ENCODE peak calls at places on chromosomes 7 and 10, in nine cellular contexts. K is MM.1S; U is NB4; T is GM04504; I is H9; C is stimulated activated CD4-positive, alpha-beta T cell treated with anti-CD3 and anti-CD28 coated beads, Interleukin-4, amount 100 ng/mL, for 4 hours; Y is breast epithelium; E is activated effector memory CD4-positive, alpha-beta T cell treated with anti-CD3 and anti-CD28 coated beads, Interleukin-2, amount 50 U/mL, for 16 hours; X is HuH-7.5. Q is an unnamed sample.

GRCh38 chr10:132482090-132482489 is 55.5 kb upstream of the INPP5A start:
- DNase-seq in C (no peak), U (peak), Y (peak), X (peak), E (no peak), K (no peak), T (peak), I (no peak), Q (no peak)

GRCh38 chr10:30637881-30638467 is 8.4 kb upstream of the LYZL2 start:
- DNase-seq in X (peak), Y (no peak), C (no peak), K (no peak), U (peak), T (peak), E (no peak), I (no peak), Q (peak)

GRCh38 chr10:93160140-93160539 is 86.4 kb downstream of the CYP26A1 start:
- DNase-seq in E (no peak), X (no peak), K (no peak), I (no peak), C (no peak), U (no peak), T (no peak), Y (no peak), Q (no peak)

GRCh38 chr10:34061846-34062245 is 727.4 kb upstream of the NRP1 start:
- DNase-seq in Y (no peak), X (no peak), T (no peak), U (no peak), C (no peak), I (no peak), E (no peak), K (no peak), Q (no peak)

GRCh38 chr10:70692043-70692603 is 19.8 kb downstream of the ADAMTS14 start:
- DNase-seq in X (no peak), I (no peak), C (no peak), Y (no peak), E (no peak), K (no peak), T (no peak), U (no peak), Q (no peak)

GRCh38 chr7:19051767-19052375 is 65.6 kb downstream of the TWIST1 start:
- DNase-seq in E (peak), I (no peak), C (no peak), U (peak), X (peak), T (no peak), K (peak), Y (no peak), Q (no peak)

GRCh38 chr7:4202954-4203353 is 479.1 kb upstream of the FOXK1 start:
- DNase-seq in U (no peak), C (no peak), T (no peak), Y (no peak), E (no peak), X (no peak), K (no peak), I (no peak), Q (no peak)

GRCh38 chr7:103811997-103812396 is 177.5 kb downstream of the RELN start:
- DNase-seq in C (no peak), E (no peak), T (no peak), X (no peak), U (no peak), Y (no peak), I (no peak), K (peak), Q (no peak)

GRCh38 chr7:155714702-155715101 is 70.2 kb downstream of the RBM33 start:
- DNase-seq in I (no peak), Y (no peak), E (no peak), K (no peak), C (no peak), X (no peak), T (no peak), U (no peak), Q (no peak)

GRCh38 chr7:95509199-95509598 is 23.5 kb downstream of the ASB4 start:
- DNase-seq in T (peak), I (peak), X (no peak), U (peak), K (no peak), Y (no peak), E (no peak), C (no peak), Q (peak)

GRCh38 chr7:55429835-55430499 is 64.8 kb downstream of the LANCL2 start:
- DNase-seq in U (no peak), X (no peak), K (no peak), I (no peak), T (no peak), Y (no peak), E (no peak), C (no peak), Q (no peak)

GRCh38 chr7:107090452-107090851 is 45.9 kb downstream of the PRKAR2B start:
- DNase-seq in Y (no peak), K (peak), X (no peak), C (no peak), E (no peak), T (no peak), U (no peak), I (no peak), Q (no peak)

GRCh38 chr7:93011351-93012294 is 106.2 kb downstream of the SAMD9 start:
- DNase-seq in I (no peak), C (no peak), U (no peak), X (no peak), K (no peak), E (no peak), Y (no peak), T (peak), Q (peak)

GRCh38 chr7:39228946-39229345 is 251.2 kb downstream of the POU6F2 start:
- DNase-seq in C (no peak), Y (no peak), K (no peak), X (no peak), I (peak), U (no peak), E (no peak), T (peak), Q (peak)

GRCh38 chr7:18352339-18353255 is 143.0 kb upstream of the HDAC9 start:
- DNase-seq in U (peak), C (no peak), K (peak), T (peak), Y (no peak), E (no peak), I (peak), X (no peak), Q (peak)

GRCh38 chr7:69786707-69787395 is 188.6 kb downstream of the AUTS2 start:
- DNase-seq in T (no peak), X (no peak), E (no peak), I (no peak), C (no peak), Y (no peak), U (no peak), K (no peak), Q (no peak)

GRCh38 chr10:100346351-100346764 is 675 bp upstream of the SCD start:
- DNase-seq in K (peak), T (no peak), E (peak), I (peak), C (peak), Y (no peak), U (peak), X (peak), Q (peak)

GRCh38 chr7:135205850-135206249 is 5.5 kb downstream of the WDR91 start:
- DNase-seq in U (no peak), C (no peak), T (no peak), X (no peak), E (no peak), Y (no peak), I (no peak), K (no peak), Q (no peak)